ENCODE peak calls at places on chromosome 19, in four cellular contexts. One of them, this sample, is unnamed.

GRCh38 chr19:41192574-41193419 is at the start of gene CYP2S1:
- DNase-seq in psoas muscle: no peak
- DNase-seq in fibroblast of lung: peak; percentile 14
- DNase-seq in hepatocyte: peak; percentile 82
- DNase-seq in this sample: peak; percentile 63

GRCh38 chr19:34686455-34686854 is 9.0 kb downstream of the ZNF302 start:
- DNase-seq in psoas muscle: no peak
- DNase-seq in fibroblast of lung: no peak
- DNase-seq in hepatocyte: no peak
- DNase-seq in this sample: no peak

GRCh38 chr19:10228925-10229324 is 2.2 kb downstream of the S1PR2 start:
- DNase-seq in psoas muscle: no peak
- DNase-seq in fibroblast of lung: peak; percentile 80
- DNase-seq in hepatocyte: peak; percentile 48
- DNase-seq in this sample: no peak

GRCh38 chr19:5631511-5632240 is 8.8 kb downstream of the SAFB start:
- DNase-seq in psoas muscle: no peak
- DNase-seq in fibroblast of lung: peak; percentile 40
- DNase-seq in hepatocyte: no peak
- DNase-seq in this sample: no peak

GRCh38 chr19:920051-920857 is 3.1 kb downstream of the KISS1R start:
- DNase-seq in psoas muscle: no peak
- DNase-seq in fibroblast of lung: peak; percentile 11
- DNase-seq in hepatocyte: peak; percentile 77
- DNase-seq in this sample: no peak

GRCh38 chr19:2540646-2541454 is 64.9 kb downstream of the GADD45B start:
- DNase-seq in psoas muscle: peak; percentile 93
- DNase-seq in fibroblast of lung: peak; percentile 92
- DNase-seq in hepatocyte: peak; percentile 96
- DNase-seq in this sample: peak; percentile 92

GRCh38 chr19:42281175-42282035 is 12.4 kb downstream of the CIC start:
- DNase-seq in psoas muscle: peak; percentile 64
- DNase-seq in fibroblast of lung: peak; percentile 65
- DNase-seq in hepatocyte: peak; percentile 81
- DNase-seq in this sample: no peak

GRCh38 chr19:28793391-28794168 is 419.4 kb downstream of the UQCRFS1 start:
- DNase-seq in psoas muscle: no peak
- DNase-seq in fibroblast of lung: no peak
- DNase-seq in hepatocyte: peak; percentile 5
- DNase-seq in this sample: no peak

GRCh38 chr19:43966079-43966694 is 15.2 kb downstream of the ZNF221 start:
- DNase-seq in psoas muscle: no peak
- DNase-seq in fibroblast of lung: peak; percentile 31
- DNase-seq in hepatocyte: no peak
- DNase-seq in this sample: no peak

GRCh38 chr19:38877781-38878574 is at the start of gene RINL:
- DNase-seq in psoas muscle: no peak
- DNase-seq in fibroblast of lung: no peak
- DNase-seq in hepatocyte: peak; percentile 56
- DNase-seq in this sample: peak; percentile 73

GRCh38 chr19:54662730-54663129 is at the start of gene LILRB4:
- DNase-seq in psoas muscle: no peak
- DNase-seq in fibroblast of lung: no peak
- DNase-seq in hepatocyte: no peak
- DNase-seq in this sample: peak; percentile 75

GRCh38 chr19:6424190-6424938 is at the start of gene KHSRP:
- DNase-seq in psoas muscle: peak; percentile 100
- DNase-seq in fibroblast of lung: no peak
- DNase-seq in hepatocyte: peak; percentile 56
- DNase-seq in this sample: no peak

GRCh38 chr19:5767949-5768348 is 16.6 kb downstream of the PRR22 start:
- DNase-seq in psoas muscle: no peak
- DNase-seq in fibroblast of lung: no peak
- DNase-seq in hepatocyte: no peak
- DNase-seq in this sample: no peak

GRCh38 chr19:39237200-39238184 is 7.3 kb downstream of the IFNL3 start:
- DNase-seq in psoas muscle: no peak
- DNase-seq in fibroblast of lung: no peak
- DNase-seq in hepatocyte: peak; percentile 85
- DNase-seq in this sample: peak; percentile 91

GRCh38 chr19:55559684-55560083 is 14.3 kb upstream of the SBK3 start:
- DNase-seq in psoas muscle: no peak
- DNase-seq in fibroblast of lung: no peak
- DNase-seq in hepatocyte: no peak
- DNase-seq in this sample: no peak

GRCh38 chr19:11061951-11062350 is 27.3 kb upstream of the LDLR start:
- DNase-seq in psoas muscle: no peak
- DNase-seq in fibroblast of lung: no peak
- DNase-seq in hepatocyte: no peak
- DNase-seq in this sample: no peak

GRCh38 chr19:8481616-8482015 is 20.8 kb downstream of the PRAM1 start:
- DNase-seq in psoas muscle: no peak
- DNase-seq in fibroblast of lung: no peak
- DNase-seq in hepatocyte: no peak
- DNase-seq in this sample: no peak

GRCh38 chr19:47447470-47448359 is 24.0 kb downstream of the SLC8A2 start:
- DNase-seq in psoas muscle: peak; percentile 37
- DNase-seq in fibroblast of lung: peak; percentile 31
- DNase-seq in hepatocyte: peak; percentile 71
- DNase-seq in this sample: peak; percentile 70

GRCh38 chr19:14248578-14249011 is 42.6 kb upstream of the ADGRL1 start:
- DNase-seq in psoas muscle: no peak
- DNase-seq in fibroblast of lung: peak; percentile 65
- DNase-seq in hepatocyte: peak; percentile 84
- DNase-seq in this sample: no peak

GRCh38 chr19:56808717-56809392 is 31.7 kb downstream of the PEG3 start:
- DNase-seq in psoas muscle: no peak
- DNase-seq in fibroblast of lung: no peak
- DNase-seq in hepatocyte: no peak
- DNase-seq in this sample: no peak

GRCh38 chr19:11064831-11065303 is 24.4 kb upstream of the LDLR start:
- DNase-seq in psoas muscle: peak; percentile 28
- DNase-seq in fibroblast of lung: peak; percentile 27
- DNase-seq in hepatocyte: no peak
- DNase-seq in this sample: no peak

GRCh38 chr19:16373989-16374388 is 49.4 kb downstream of the KLF2 start:
- DNase-seq in psoas muscle: no peak
- DNase-seq in fibroblast of lung: no peak
- DNase-seq in hepatocyte: no peak
- DNase-seq in this sample: no peak
- H3K4me1 ChIP-seq in psoas muscle: peaks cover 8% of the 10 kb centered on the region
- H3K4me1 ChIP-seq in fibroblast of lung: peaks cover 30% of the 10 kb centered on the region
- H3K4me1 ChIP-seq in hepatocyte: no peaks in the 10 kb centered on the region
- H3K4me1 ChIP-seq in this sample: peaks cover 68% of the 10 kb centered on the region

GRCh38 chr19:3605361-3605760 is 1.3 kb downstream of the TBXA2R start:
- DNase-seq in psoas muscle: no peak
- DNase-seq in fibroblast of lung: no peak
- DNase-seq in hepatocyte: no peak
- DNase-seq in this sample: no peak

GRCh38 chr19:3603121-3603841 is 3.4 kb downstream of the TBXA2R start:
- DNase-seq in psoas muscle: no peak
- DNase-seq in fibroblast of lung: no peak
- DNase-seq in hepatocyte: no peak
- DNase-seq in this sample: no peak

GRCh38 chr19:3605770-3606169 is 905 bp downstream of the TBXA2R start:
- DNase-seq in psoas muscle: no peak
- DNase-seq in fibroblast of lung: no peak
- DNase-seq in hepatocyte: no peak
- DNase-seq in this sample: no peak

GRCh38 chr19:3604987-3605343 is 1.7 kb downstream of the TBXA2R start:
- DNase-seq in psoas muscle: no peak
- DNase-seq in fibroblast of lung: no peak
- DNase-seq in hepatocyte: no peak
- DNase-seq in this sample: no peak

GRCh38 chr19:3604227-3604986 is 2.3 kb downstream of the TBXA2R start:
- DNase-seq in psoas muscle: no peak
- DNase-seq in fibroblast of lung: no peak
- DNase-seq in hepatocyte: no peak
- DNase-seq in this sample: no peak
- H3K4me1 ChIP-seq in psoas muscle: peaks cover 5% of the 10 kb centered on the region
- H3K4me1 ChIP-seq in fibroblast of lung: peaks cover 9% of the 10 kb centered on the region
- H3K4me1 ChIP-seq in hepatocyte: peaks cover 17% of the 10 kb centered on the region
- H3K4me1 ChIP-seq in this sample: peaks cover 43% of the 10 kb centered on the region

DNA sequence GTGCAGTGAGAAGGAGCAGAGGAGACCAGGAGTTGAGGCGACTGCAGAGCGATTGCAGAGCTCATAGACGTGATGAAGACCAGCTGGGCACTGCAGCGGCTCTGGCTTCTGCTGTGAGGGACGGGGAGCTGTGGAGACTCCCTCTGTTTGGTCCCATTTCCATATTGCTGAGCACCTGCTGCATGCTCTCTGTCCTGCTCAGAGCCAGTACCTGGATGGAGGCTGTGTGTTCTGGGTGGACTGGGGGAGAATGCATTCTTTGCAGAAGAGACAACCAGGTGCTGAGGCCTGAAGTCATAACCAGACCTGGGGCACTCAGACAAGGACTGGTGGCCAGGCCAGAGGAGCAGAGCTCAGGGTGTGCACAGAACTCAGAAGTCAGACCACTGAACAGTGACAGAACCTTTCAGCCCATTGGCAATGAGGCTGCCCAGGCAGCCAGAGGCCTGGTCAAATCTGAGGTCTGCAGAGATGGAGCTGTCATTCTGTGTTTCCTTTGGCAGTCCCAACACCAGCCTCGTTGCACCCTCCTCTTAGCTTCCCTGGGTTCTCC is 1.3 kb upstream of the A1BG start:
- DNase-seq in psoas muscle: no peak
- DNase-seq in fibroblast of lung: no peak
- DNase-seq in hepatocyte: no peak
- DNase-seq in this sample: no peak
- H3K4me1 ChIP-seq in psoas muscle: no peaks in the 10 kb centered on the region
- H3K4me1 ChIP-seq in fibroblast of lung: no peaks in the 10 kb centered on the region
- H3K4me1 ChIP-seq in hepatocyte: no peaks in the 10 kb centered on the region
- H3K4me1 ChIP-seq in this sample: peaks cover 30% of the 10 kb centered on the region

DNA sequence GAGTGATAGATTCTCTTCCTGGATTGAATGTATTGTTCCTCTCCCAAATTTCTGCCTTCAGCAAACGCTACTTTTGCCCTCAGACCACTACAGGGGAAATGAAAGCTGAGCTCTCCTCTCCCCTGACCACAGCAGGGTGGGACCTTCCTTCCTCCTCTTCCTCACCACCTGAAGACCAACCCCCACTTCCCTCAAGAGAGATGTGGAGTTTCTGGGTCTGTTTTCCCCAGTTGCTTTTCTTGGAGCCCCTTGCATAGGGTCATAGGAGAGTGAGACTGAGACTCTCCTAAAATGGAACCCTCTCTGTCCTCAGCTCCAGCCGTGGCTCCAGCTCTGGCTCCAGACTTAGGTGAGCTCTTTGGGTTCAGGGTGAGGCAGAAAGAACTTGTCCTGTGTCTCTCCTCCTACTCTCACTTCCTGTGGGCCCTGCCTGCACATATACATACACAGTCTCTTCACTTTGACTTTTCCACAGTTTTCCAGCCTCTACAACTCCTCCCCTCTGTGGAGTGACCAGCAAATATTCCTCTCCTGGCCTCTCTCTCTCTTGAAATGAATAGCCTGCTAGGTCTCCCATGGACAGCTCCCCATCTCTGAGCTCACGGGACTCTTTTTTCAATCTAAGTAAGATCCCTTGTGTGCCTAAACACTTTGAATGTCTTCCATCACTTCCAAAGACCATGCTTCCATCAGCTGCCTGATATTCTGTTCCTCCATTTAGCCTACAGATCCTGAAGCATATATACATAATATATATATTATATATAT is 19.2 kb upstream of the ZNF175 start:
- DNase-seq in psoas muscle: no peak
- DNase-seq in fibroblast of lung: no peak
- DNase-seq in hepatocyte: no peak
- DNase-seq in this sample: no peak
- H3K4me1 ChIP-seq in psoas muscle: no peaks in the 10 kb centered on the region
- H3K4me1 ChIP-seq in fibroblast of lung: no peaks in the 10 kb centered on the region
- H3K4me1 ChIP-seq in hepatocyte: no peaks in the 10 kb centered on the region
- H3K4me1 ChIP-seq in this sample: no peaks in the 10 kb centered on the region

DNA sequence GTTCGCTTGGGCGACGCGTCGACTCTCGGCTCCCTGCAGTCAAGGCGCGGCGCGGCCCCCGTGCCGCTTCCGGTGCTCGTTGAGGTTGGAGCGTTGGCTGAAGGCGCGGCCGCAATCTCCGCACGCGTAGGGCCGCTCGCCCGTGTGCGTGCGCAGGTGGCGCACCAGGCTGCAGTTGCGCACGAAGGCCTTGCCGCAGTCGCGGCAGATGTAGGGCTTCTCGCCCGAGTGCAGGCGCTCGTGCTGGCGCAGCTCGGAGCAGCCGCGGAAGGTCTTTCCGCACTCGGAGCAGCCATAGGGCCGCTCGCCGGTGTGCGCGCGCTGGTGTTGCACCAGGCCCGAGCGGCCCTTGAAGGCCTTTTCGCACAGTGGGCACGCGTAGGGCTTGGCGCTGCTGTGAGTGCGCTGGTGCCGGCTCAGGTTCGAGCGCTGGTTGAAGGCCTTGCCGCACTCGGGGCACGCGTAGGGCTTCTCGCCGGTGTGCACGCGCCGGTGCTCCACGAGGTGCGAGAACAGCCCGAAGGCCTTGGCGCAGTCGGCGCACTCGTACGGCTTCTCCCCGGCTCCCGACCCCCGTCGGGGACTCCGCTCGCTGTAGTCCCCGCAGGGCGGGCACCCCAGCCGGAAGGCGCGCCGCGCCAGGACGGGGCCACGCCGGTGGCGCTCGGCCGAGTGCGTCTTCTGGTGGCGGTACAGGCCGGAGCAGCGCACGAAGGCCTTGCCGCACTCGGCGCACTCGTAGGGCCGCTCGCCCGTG is 5.3 kb upstream of the ZNF497 start:
- DNase-seq in psoas muscle: no peak
- DNase-seq in fibroblast of lung: no peak
- DNase-seq in hepatocyte: no peak
- DNase-seq in this sample: no peak
- H3K4me1 ChIP-seq in psoas muscle: no peaks in the 10 kb centered on the region
- H3K4me1 ChIP-seq in fibroblast of lung: no peaks in the 10 kb centered on the region
- H3K4me1 ChIP-seq in hepatocyte: no peaks in the 10 kb centered on the region
- H3K4me1 ChIP-seq in this sample: peaks cover 5% of the 10 kb centered on the region

GRCh38 chr19:13033819-13034611 is 38.7 kb downstream of the NFIX start:
- DNase-seq in psoas muscle: peak; percentile 85
- DNase-seq in fibroblast of lung: peak; percentile 59
- DNase-seq in hepatocyte: peak; percentile 60
- DNase-seq in this sample: peak; percentile 79
- H3K4me1 ChIP-seq in psoas muscle: peaks cover 98% of the 10 kb centered on the region
- H3K4me1 ChIP-seq in fibroblast of lung: peaks cover 46% of the 10 kb centered on the region
- H3K4me1 ChIP-seq in hepatocyte: peaks cover 18% of the 10 kb centered on the region
- H3K4me1 ChIP-seq in this sample: peaks cover 100% of the 10 kb centered on the region

DNA sequence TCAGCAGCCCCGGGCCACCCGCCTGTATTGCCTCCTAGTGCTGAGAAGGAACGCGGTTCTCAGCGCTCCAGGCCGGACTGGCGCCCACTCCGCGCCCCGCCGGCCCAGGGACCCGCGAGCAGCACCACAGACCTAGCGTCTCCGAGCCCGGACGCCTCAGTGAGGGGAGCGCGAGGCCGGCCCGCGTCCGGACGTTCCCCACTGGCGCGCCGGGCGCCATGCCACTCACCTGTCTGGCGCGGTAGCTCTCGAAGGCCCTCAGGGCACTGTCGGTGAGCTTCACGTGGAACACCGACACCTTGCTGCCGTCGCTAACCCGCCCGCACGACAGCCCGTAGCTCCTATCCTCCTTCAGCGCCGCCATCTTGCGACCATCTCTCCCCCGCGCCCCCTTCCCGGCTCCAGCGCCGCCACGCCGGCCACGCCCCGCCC is at the start of gene ELL:
- DNase-seq in psoas muscle: no peak
- DNase-seq in fibroblast of lung: no peak
- DNase-seq in hepatocyte: no peak
- DNase-seq in this sample: no peak
- H3K4me1 ChIP-seq in psoas muscle: peaks cover 33% of the 10 kb centered on the region
- H3K4me1 ChIP-seq in fibroblast of lung: peaks cover 3% of the 10 kb centered on the region
- H3K4me1 ChIP-seq in hepatocyte: peaks cover 18% of the 10 kb centered on the region
- H3K4me1 ChIP-seq in this sample: peaks cover 32% of the 10 kb centered on the region

GRCh38 chr19:15320118-15320517 is 12.2 kb downstream of the BRD4 start:
- DNase-seq in psoas muscle: no peak
- DNase-seq in fibroblast of lung: peak; percentile 58
- DNase-seq in hepatocyte: no peak
- DNase-seq in this sample: no peak
- H3K4me1 ChIP-seq in psoas muscle: peaks cover 92% of the 10 kb centered on the region
- H3K4me1 ChIP-seq in fibroblast of lung: peaks cover 55% of the 10 kb centered on the region
- H3K4me1 ChIP-seq in hepatocyte: peaks cover 62% of the 10 kb centered on the region
- H3K4me1 ChIP-seq in this sample: peaks cover 98% of the 10 kb centered on the region